ENCODE peak calls at places on chromosome 6, in nine cellular contexts. One of them, this sample, is unnamed. For H3K36me3, the result is how much of the 10 kb centered on the place peaks cover.

GRCh38 chr6:111871207-111871606 is 2.0 kb downstream of the FYN start:
- DNase-seq in neural progenitor cell: no peak
- DNase-seq in tibial nerve: no peak
- DNase-seq in ovary: no peak
- DNase-seq in cardiac muscle cell: no peak
- DNase-seq in right lobe of liver: no peak
- DNase-seq in psoas muscle: no peak
- DNase-seq in H1: no peak
- DNase-seq in colonic mucosa: no peak
- DNase-seq in this sample: no peak

GRCh38 chr6:2744206-2744771 is 6.4 kb downstream of the MYLK4 start:
- DNase-seq in neural progenitor cell: no peak
- DNase-seq in tibial nerve: no peak
- DNase-seq in ovary: no peak
- DNase-seq in cardiac muscle cell: peak
- DNase-seq in right lobe of liver: peak
- DNase-seq in psoas muscle: peak
- DNase-seq in H1: no peak
- DNase-seq in colonic mucosa: no peak
- DNase-seq in this sample: no peak

GRCh38 chr6:71410681-71411080 is 122.1 kb downstream of the OGFRL1 start:
- DNase-seq in neural progenitor cell: no peak
- DNase-seq in tibial nerve: no peak
- DNase-seq in ovary: no peak
- DNase-seq in cardiac muscle cell: no peak
- DNase-seq in right lobe of liver: no peak
- DNase-seq in psoas muscle: no peak
- DNase-seq in H1: no peak
- DNase-seq in colonic mucosa: no peak
- DNase-seq in this sample: no peak

GRCh38 chr6:16741112-16742016 is 19.9 kb downstream of the ATXN1 start:
- DNase-seq in neural progenitor cell: no peak
- DNase-seq in tibial nerve: no peak
- DNase-seq in ovary: no peak
- DNase-seq in cardiac muscle cell: peak
- DNase-seq in right lobe of liver: no peak
- DNase-seq in psoas muscle: no peak
- DNase-seq in H1: no peak
- DNase-seq in colonic mucosa: no peak
- DNase-seq in this sample: no peak

GRCh38 chr6:108616544-108616943 is 55.8 kb downstream of the FOXO3 start:
- DNase-seq in neural progenitor cell: no peak
- DNase-seq in tibial nerve: no peak
- DNase-seq in ovary: no peak
- DNase-seq in cardiac muscle cell: peak
- DNase-seq in right lobe of liver: no peak
- DNase-seq in psoas muscle: no peak
- DNase-seq in H1: no peak
- DNase-seq in colonic mucosa: no peak
- DNase-seq in this sample: no peak

GRCh38 chr6:33731751-33732282 is 14.9 kb downstream of the IP6K3 start:
- DNase-seq in neural progenitor cell: no peak
- DNase-seq in tibial nerve: no peak
- DNase-seq in ovary: no peak
- DNase-seq in cardiac muscle cell: no peak
- DNase-seq in right lobe of liver: peak
- DNase-seq in psoas muscle: peak
- DNase-seq in H1: no peak
- DNase-seq in colonic mucosa: no peak
- DNase-seq in this sample: no peak

GRCh38 chr6:108091288-108091687 is 16.7 kb upstream of the OSTM1 start:
- DNase-seq in neural progenitor cell: no peak
- DNase-seq in tibial nerve: no peak
- DNase-seq in ovary: no peak
- DNase-seq in cardiac muscle cell: no peak
- DNase-seq in right lobe of liver: no peak
- DNase-seq in psoas muscle: no peak
- DNase-seq in H1: no peak
- DNase-seq in colonic mucosa: no peak
- DNase-seq in this sample: no peak

GRCh38 chr6:77457720-77458349 is 5.5 kb downstream of the HTR1B start:
- DNase-seq in neural progenitor cell: peak
- DNase-seq in tibial nerve: peak
- DNase-seq in ovary: peak
- DNase-seq in cardiac muscle cell: peak
- DNase-seq in right lobe of liver: no peak
- DNase-seq in psoas muscle: peak
- DNase-seq in H1: peak
- DNase-seq in colonic mucosa: peak
- DNase-seq in this sample: peak

GRCh38 chr6:106381871-106382270 is 21.4 kb downstream of the CRYBG1 start:
- DNase-seq in neural progenitor cell: no peak
- DNase-seq in tibial nerve: no peak
- DNase-seq in ovary: no peak
- DNase-seq in cardiac muscle cell: no peak
- DNase-seq in right lobe of liver: no peak
- DNase-seq in psoas muscle: no peak
- DNase-seq in H1: no peak
- DNase-seq in colonic mucosa: peak
- DNase-seq in this sample: no peak
- TF ChIP-seq CTCF in neural progenitor cell: no peak
- TF ChIP-seq CTCF in tibial nerve: no peak
- TF ChIP-seq CTCF in ovary: no peak
- TF ChIP-seq CTCF in cardiac muscle cell: no peak
- TF ChIP-seq CTCF in right lobe of liver: no peak
- TF ChIP-seq CTCF in psoas muscle: no peak
- TF ChIP-seq CTCF in H1: no peak
- TF ChIP-seq CTCF in colonic mucosa: no peak
- TF ChIP-seq CTCF in this sample: no peak

GRCh38 chr6:149777624-149778023 is 28.1 kb downstream of the PCMT1 start:
- DNase-seq in neural progenitor cell: no peak
- DNase-seq in tibial nerve: no peak
- DNase-seq in ovary: no peak
- DNase-seq in cardiac muscle cell: no peak
- DNase-seq in right lobe of liver: no peak
- DNase-seq in psoas muscle: no peak
- DNase-seq in H1: no peak
- DNase-seq in colonic mucosa: no peak
- DNase-seq in this sample: no peak
- H3K36me3 ChIP-seq in neural progenitor cell: under half
- H3K36me3 ChIP-seq in tibial nerve: under half
- H3K36me3 ChIP-seq in ovary: under half
- H3K36me3 ChIP-seq in cardiac muscle cell: under half
- H3K36me3 ChIP-seq in right lobe of liver: under half
- H3K36me3 ChIP-seq in psoas muscle: half or more
- H3K36me3 ChIP-seq in H1: under half
- H3K36me3 ChIP-seq in colonic mucosa: under half
- H3K36me3 ChIP-seq in this sample: under half

DNA sequence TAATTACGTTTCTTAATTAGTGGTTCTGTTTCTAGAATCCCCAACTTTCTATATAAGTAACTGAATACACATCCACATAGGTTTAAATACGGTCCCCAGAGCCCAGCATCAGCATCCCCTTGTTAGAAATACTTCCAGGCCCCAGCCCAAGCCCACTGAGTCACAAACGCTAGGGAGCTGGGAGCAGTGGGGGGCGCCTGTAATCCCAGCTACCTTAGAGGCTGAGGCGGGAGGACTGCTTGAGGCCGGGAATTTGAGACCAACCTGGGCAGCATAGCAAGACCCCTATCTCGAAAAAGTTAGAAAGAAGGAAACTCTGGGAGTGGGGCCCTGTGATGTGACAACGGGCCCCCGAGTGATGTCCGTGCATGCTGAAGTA is 1.3 kb upstream of the PPP1R3G start:
- DNase-seq in neural progenitor cell: no peak
- DNase-seq in tibial nerve: no peak
- DNase-seq in ovary: no peak
- DNase-seq in cardiac muscle cell: no peak
- DNase-seq in right lobe of liver: no peak
- DNase-seq in psoas muscle: no peak
- DNase-seq in H1: no peak
- DNase-seq in colonic mucosa: no peak
- DNase-seq in this sample: no peak
- H3K27ac ChIP-seq in neural progenitor cell: no peak
- H3K27ac ChIP-seq in tibial nerve: peak
- H3K27ac ChIP-seq in ovary: no peak
- H3K27ac ChIP-seq in cardiac muscle cell: no peak
- H3K27ac ChIP-seq in right lobe of liver: peak
- H3K27ac ChIP-seq in psoas muscle: peak
- H3K27ac ChIP-seq in H1: no peak
- H3K27ac ChIP-seq in colonic mucosa: peak
- H3K27ac ChIP-seq in this sample: peak

DNA sequence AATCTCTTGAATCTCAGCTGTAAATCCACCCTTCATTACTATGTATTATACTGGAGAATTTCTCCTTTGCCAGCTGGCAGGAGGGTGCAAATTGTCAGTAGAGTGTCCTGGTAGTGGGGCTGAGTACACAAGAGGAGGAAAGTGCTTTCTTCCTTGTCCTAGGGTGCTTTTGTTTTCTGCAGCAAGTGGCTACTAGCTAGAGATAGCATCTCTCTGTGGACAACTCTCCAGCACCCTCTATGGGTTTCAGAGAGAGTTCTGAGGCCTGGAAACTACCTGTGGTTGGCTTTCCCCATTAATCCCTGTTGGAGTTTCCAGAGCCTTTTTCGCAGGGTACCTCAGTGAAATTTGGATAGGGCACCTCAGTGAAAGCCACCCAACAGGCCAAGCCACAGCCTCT is 422.5 kb upstream of the RGS17 start:
- DNase-seq in neural progenitor cell: peak
- DNase-seq in tibial nerve: no peak
- DNase-seq in ovary: no peak
- DNase-seq in cardiac muscle cell: no peak
- DNase-seq in right lobe of liver: no peak
- DNase-seq in psoas muscle: no peak
- DNase-seq in H1: peak
- DNase-seq in colonic mucosa: no peak
- DNase-seq in this sample: no peak
- TF ChIP-seq CTCF in neural progenitor cell: peak
- TF ChIP-seq CTCF in tibial nerve: no peak
- TF ChIP-seq CTCF in ovary: no peak
- TF ChIP-seq CTCF in cardiac muscle cell: peak
- TF ChIP-seq CTCF in right lobe of liver: no peak
- TF ChIP-seq CTCF in psoas muscle: no peak
- TF ChIP-seq CTCF in H1: peak
- TF ChIP-seq CTCF in colonic mucosa: no peak
- TF ChIP-seq CTCF in this sample: no peak

DNA sequence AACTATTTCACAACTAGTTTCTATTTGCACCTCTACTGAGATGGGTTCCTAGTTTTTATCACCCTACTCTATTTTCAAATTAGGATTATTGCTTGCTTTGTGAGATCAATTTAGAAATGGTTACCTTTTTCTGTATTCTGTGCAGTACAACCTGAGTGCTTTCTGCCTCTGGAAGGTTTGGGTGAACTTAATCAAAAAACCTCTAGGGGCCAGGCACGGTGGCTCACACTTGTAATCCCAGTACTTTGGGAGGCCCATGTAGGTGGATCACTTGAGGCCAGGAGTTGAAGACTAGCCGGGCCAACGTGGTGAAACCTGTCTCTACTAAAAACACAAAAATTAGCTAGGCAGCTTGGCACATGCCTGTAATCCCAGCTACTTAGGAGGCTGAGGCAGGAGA is 63.3 kb downstream of the SCAF8 start:
- DNase-seq in neural progenitor cell: no peak
- DNase-seq in tibial nerve: no peak
- DNase-seq in ovary: no peak
- DNase-seq in cardiac muscle cell: no peak
- DNase-seq in right lobe of liver: no peak
- DNase-seq in psoas muscle: no peak
- DNase-seq in H1: no peak
- DNase-seq in colonic mucosa: no peak
- DNase-seq in this sample: no peak
- H3K36me3 ChIP-seq in neural progenitor cell: under half
- H3K36me3 ChIP-seq in tibial nerve: under half
- H3K36me3 ChIP-seq in ovary: under half
- H3K36me3 ChIP-seq in cardiac muscle cell: under half
- H3K36me3 ChIP-seq in right lobe of liver: under half
- H3K36me3 ChIP-seq in psoas muscle: under half
- H3K36me3 ChIP-seq in H1: under half
- H3K36me3 ChIP-seq in colonic mucosa: under half
- H3K36me3 ChIP-seq in this sample: under half

GRCh38 chr6:149881066-149881766 is 16.7 kb downstream of the RAET1E start:
- DNase-seq in neural progenitor cell: no peak
- DNase-seq in tibial nerve: no peak
- DNase-seq in ovary: no peak
- DNase-seq in cardiac muscle cell: no peak
- DNase-seq in right lobe of liver: no peak
- DNase-seq in psoas muscle: no peak
- DNase-seq in H1: no peak
- DNase-seq in colonic mucosa: no peak
- DNase-seq in this sample: no peak
- H3K27ac ChIP-seq in neural progenitor cell: no peak
- H3K27ac ChIP-seq in tibial nerve: no peak
- H3K27ac ChIP-seq in ovary: no peak
- H3K27ac ChIP-seq in cardiac muscle cell: no peak
- H3K27ac ChIP-seq in right lobe of liver: no peak
- H3K27ac ChIP-seq in psoas muscle: no peak
- H3K27ac ChIP-seq in H1: no peak
- H3K27ac ChIP-seq in colonic mucosa: no peak
- H3K27ac ChIP-seq in this sample: no peak

GRCh38 chr6:104483225-104483834 is 376.4 kb downstream of the HACE1 start:
- DNase-seq in neural progenitor cell: no peak
- DNase-seq in tibial nerve: no peak
- DNase-seq in ovary: no peak
- DNase-seq in cardiac muscle cell: peak
- DNase-seq in right lobe of liver: no peak
- DNase-seq in psoas muscle: no peak
- DNase-seq in H1: no peak
- DNase-seq in colonic mucosa: no peak
- DNase-seq in this sample: no peak
- TF ChIP-seq CTCF in neural progenitor cell: peak
- TF ChIP-seq CTCF in tibial nerve: no peak
- TF ChIP-seq CTCF in ovary: no peak
- TF ChIP-seq CTCF in cardiac muscle cell: peak
- TF ChIP-seq CTCF in right lobe of liver: no peak
- TF ChIP-seq CTCF in psoas muscle: no peak
- TF ChIP-seq CTCF in H1: peak
- TF ChIP-seq CTCF in colonic mucosa: no peak
- TF ChIP-seq CTCF in this sample: no peak

GRCh38 chr6:130069471-130069870 is 51.1 kb downstream of the L3MBTL3 start:
- DNase-seq in neural progenitor cell: no peak
- DNase-seq in tibial nerve: no peak
- DNase-seq in ovary: no peak
- DNase-seq in cardiac muscle cell: no peak
- DNase-seq in right lobe of liver: no peak
- DNase-seq in psoas muscle: no peak
- DNase-seq in H1: no peak
- DNase-seq in colonic mucosa: no peak
- DNase-seq in this sample: no peak
- H3K36me3 ChIP-seq in neural progenitor cell: under half
- H3K36me3 ChIP-seq in tibial nerve: under half
- H3K36me3 ChIP-seq in ovary: under half
- H3K36me3 ChIP-seq in cardiac muscle cell: under half
- H3K36me3 ChIP-seq in right lobe of liver: under half
- H3K36me3 ChIP-seq in psoas muscle: under half
- H3K36me3 ChIP-seq in H1: under half
- H3K36me3 ChIP-seq in colonic mucosa: under half
- H3K36me3 ChIP-seq in this sample: under half

GRCh38 chr6:142822383-142822782 is 122.6 kb downstream of the HIVEP2 start:
- DNase-seq in neural progenitor cell: no peak
- DNase-seq in tibial nerve: no peak
- DNase-seq in ovary: no peak
- DNase-seq in cardiac muscle cell: no peak
- DNase-seq in right lobe of liver: no peak
- DNase-seq in psoas muscle: no peak
- DNase-seq in H1: no peak
- DNase-seq in colonic mucosa: no peak
- DNase-seq in this sample: no peak
- H3K27ac ChIP-seq in neural progenitor cell: no peak
- H3K27ac ChIP-seq in tibial nerve: no peak
- H3K27ac ChIP-seq in ovary: no peak
- H3K27ac ChIP-seq in cardiac muscle cell: no peak
- H3K27ac ChIP-seq in right lobe of liver: peak
- H3K27ac ChIP-seq in psoas muscle: peak
- H3K27ac ChIP-seq in H1: no peak
- H3K27ac ChIP-seq in colonic mucosa: no peak
- H3K27ac ChIP-seq in this sample: no peak

This sample was measured in uterus.